ENCODE peak calls at places on chromosomes 7 and 10, in eight cellular contexts. W is Ammon's horn; E is T-cell; F is fibroblast of mammary gland; L is trophoblast cell; B is activated effector memory CD4-positive, alpha-beta T cell treated with Interleukin-2 at 50 U/mL for 16 hours; H is fibroblast of pulmonary artery; J is stromal cell of bone marrow. R is an unnamed sample.

GRCh38 chr10:102657984-102658724 is 13.9 kb downstream of the TRIM8 start:
- DNase-seq in W (no peak), E (no peak), F (peak; percentile 37), L (no peak), B (no peak), H (peak; percentile 80), J (no peak), R (no peak)

GRCh38 chr7:159098795-159099194 is 45.9 kb downstream of the VIPR2 start:
- DNase-seq in W (no peak), E (no peak), F (no peak), L (no peak), B (no peak), H (no peak), J (no peak), R (no peak)

GRCh38 chr10:133219782-133220181 is 10.2 kb upstream of the UTF1 start:
- DNase-seq in W (no peak), E (no peak), F (no peak), L (no peak), B (no peak), H (no peak), J (no peak), R (no peak)

GRCh38 chr10:555682-556350 is 133.7 kb downstream of the DIP2C start:
- DNase-seq in W (no peak), E (no peak), F (no peak), L (no peak), B (no peak), H (no peak), J (no peak), R (no peak)

GRCh38 chr7:130831817-130832481 is 97.9 kb upstream of the KLF14 start:
- DNase-seq in W (peak; percentile 47), E (no peak), F (peak; percentile 75), L (peak; percentile 62), B (no peak), H (peak; percentile 78), J (peak; percentile 45), R (peak; percentile 30)

GRCh38 chr7:23394828-23395227 is 75.5 kb downstream of the IGF2BP3 start:
- DNase-seq in W (peak; percentile 18), E (no peak), F (peak; percentile 12), L (no peak), B (no peak), H (no peak), J (no peak), R (no peak)

GRCh38 chr7:157412021-157412443 is 75.2 kb downstream of the DNAJB6 start:
- DNase-seq in W (no peak), E (peak; percentile 36), F (peak; percentile 95), L (peak; percentile 63), B (peak; percentile 38), H (peak; percentile 53), J (peak; percentile 65), R (no peak)

GRCh38 chr7:51817694-51818093 is 501.1 kb upstream of the COBL start:
- DNase-seq in W (no peak), E (no peak), F (no peak), L (no peak), B (no peak), H (no peak), J (no peak), R (no peak)

GRCh38 chr10:72740526-72740925 is 48.6 kb downstream of the MCU start:
- DNase-seq in W (no peak), E (no peak), F (peak; percentile 67), L (peak; percentile 78), B (no peak), H (peak; percentile 42), J (no peak), R (no peak)

GRCh38 chr10:22505923-22506685 is 160.8 kb downstream of the SPAG6 start:
- DNase-seq in W (no peak), E (peak; percentile 73), F (peak; percentile 20), L (no peak), B (no peak), H (no peak), J (peak; percentile 9), R (no peak)

GRCh38 chr7:124764847-124765400 is 668 bp downstream of the GPR37 start:
- DNase-seq in W (no peak), E (no peak), F (no peak), L (peak; percentile 80), B (no peak), H (no peak), J (no peak), R (no peak)

GRCh38 chr7:118179191-118179590 is 4.8 kb upstream of the LSM8 start:
- DNase-seq in W (no peak), E (no peak), F (no peak), L (no peak), B (no peak), H (no peak), J (no peak), R (no peak)

GRCh38 chr7:158975526-158976467 is 119.4 kb downstream of the DYNC2I1 start:
- DNase-seq in W (no peak), E (no peak), F (peak; percentile 8), L (peak; percentile 56), B (no peak), H (no peak), J (no peak), R (no peak)

GRCh38 chr10:47115322-47115721 is 184.7 kb upstream of the GDF10 start:
- DNase-seq in W (no peak), E (no peak), F (no peak), L (no peak), B (no peak), H (no peak), J (no peak), R (no peak)

GRCh38 chr7:105261689-105262088 is 127.0 kb downstream of the SRPK2 start:
- DNase-seq in W (no peak), E (no peak), F (peak; percentile 56), L (no peak), B (no peak), H (no peak), J (no peak), R (no peak)

GRCh38 chr7:50558380-50559051 is 6.7 kb downstream of the DDC start:
- DNase-seq in W (no peak), E (no peak), F (no peak), L (peak; percentile 37), B (no peak), H (peak; percentile 24), J (no peak), R (peak; percentile 89)

GRCh38 chr10:128097783-128098182 is 28.4 kb downstream of the MKI67 start:
- DNase-seq in W (no peak), E (no peak), F (no peak), L (no peak), B (no peak), H (peak; percentile 16), J (no peak), R (no peak)

GRCh38 chr7:105612806-105613205 is 31.5 kb upstream of the EFCAB10 start:
- DNase-seq in W (no peak), E (no peak), F (no peak), L (no peak), B (no peak), H (no peak), J (no peak), R (no peak)

GRCh38 chr10:13770760-13771493 is 184.2 kb downstream of the PRPF18 start:
- DNase-seq in W (no peak), E (no peak), F (no peak), L (no peak), B (no peak), H (no peak), J (no peak), R (no peak)

GRCh38 chr10:30447125-30447799 is 13.3 kb downstream of the MAP3K8 start:
- DNase-seq in W (no peak), E (no peak), F (peak; percentile 99), L (peak; percentile 99), B (no peak), H (peak; percentile 62), J (no peak), R (no peak)

GRCh38 chr7:35248576-35249536 is 5.0 kb downstream of the TBX20 start:
- DNase-seq in W (no peak), E (no peak), F (no peak), L (peak; percentile 74), B (no peak), H (no peak), J (no peak), R (no peak)

GRCh38 chr10:122062831-122063674 is 74.1 kb downstream of the TACC2 start:
- DNase-seq in W (peak; percentile 32), E (no peak), F (peak; percentile 92), L (peak; percentile 74), B (no peak), H (peak; percentile 96), J (peak; percentile 80), R (peak; percentile 92)

GRCh38 chr7:51482976-51483375 is 166.4 kb upstream of the COBL start:
- DNase-seq in W (no peak), E (no peak), F (no peak), L (no peak), B (no peak), H (no peak), J (no peak), R (no peak)

GRCh38 chr10:72328045-72328828 is 26.5 kb downstream of the DNAJB12 start:
- DNase-seq in W (peak; percentile 81), E (no peak), F (peak; percentile 66), L (peak; percentile 62), B (no peak), H (peak; percentile 78), J (no peak), R (peak; percentile 84)

GRCh38 chr10:24793648-24794379 is 70.1 kb upstream of the ARHGAP21 start:
- DNase-seq in W (peak; percentile 72), E (no peak), F (peak; percentile 38), L (no peak), B (no peak), H (peak; percentile 40), J (peak; percentile 10), R (no peak)

GRCh38 chr7:98283127-98283886 is 1.8 kb downstream of the BRI3 start:
- DNase-seq in W (peak; percentile 66), E (no peak), F (peak; percentile 83), L (peak; percentile 55), B (no peak), H (peak; percentile 63), J (peak; percentile 71), R (peak; percentile 39)

GRCh38 chr10:121244791-121245190 is 353.5 kb downstream of the FGFR2 start:
- DNase-seq in W (no peak), E (no peak), F (no peak), L (no peak), B (no peak), H (no peak), J (peak; percentile 44), R (no peak)

GRCh38 chr10:96683065-96683464 is 37.2 kb downstream of the PIK3AP1 start:
- DNase-seq in W (no peak), E (no peak), F (peak; percentile 36), L (no peak), B (no peak), H (peak; percentile 31), J (no peak), R (no peak)

GRCh38 chr10:110610308-110610774 is 33.8 kb upstream of the RBM20 start:
- DNase-seq in W (peak; percentile 66), E (peak; percentile 39), F (peak; percentile 49), L (peak; percentile 96), B (peak; percentile 13), H (peak; percentile 58), J (peak; percentile 17), R (peak; percentile 86)

GRCh38 chr7:99375070-99375807 is 709 bp downstream of the ARPC1B start:
- DNase-seq in W (peak; percentile 65), E (peak; percentile 36), F (peak; percentile 65), L (peak; percentile 85), B (peak; percentile 60), H (peak; percentile 76), J (peak; percentile 67), R (peak; percentile 84)